ENCODE peak calls at places on chromosomes 13 and 19, in eight cellular contexts. N, D, G, F, T, C, H and M are unnamed samples.

GRCh38 chr19:28103916-28104315 is 1109.0 kb downstream of the UQCRFS1 start:
- DNase-seq in N (no peak), D (no peak), G (no peak), F (no peak), T (no peak), C (no peak), H (no peak), M (no peak)

GRCh38 chr19:52453324-52454094 is at the start of gene ZNF578:
- DNase-seq in N (no peak), D (no peak), G (no peak), F (no peak), T (peak), C (no peak), H (peak), M (peak)

GRCh38 chr19:6491802-6492592 is 10.1 kb downstream of the TUBB4A start:
- DNase-seq in N (no peak), D (no peak), G (peak), F (no peak), T (no peak), C (no peak), H (no peak), M (no peak)

GRCh38 chr19:28307460-28307859 is 905.5 kb downstream of the UQCRFS1 start:
- DNase-seq in N (no peak), D (no peak), G (no peak), F (no peak), T (no peak), C (no peak), H (no peak), M (no peak)

GRCh38 chr19:38852231-38853044 is 2.7 kb upstream of the HNRNPL start:
- DNase-seq in N (peak), D (peak), G (peak), F (peak), T (peak), C (peak), H (peak), M (peak)

GRCh38 chr19:13764821-13765394 is 586 bp downstream of the MRI1 start:
- DNase-seq in N (peak), D (peak), G (no peak), F (peak), T (peak), C (no peak), H (no peak), M (peak)

GRCh38 chr13:95714142-95714832 is 37.3 kb downstream of the DNAJC3 start:
- DNase-seq in N (peak), D (no peak), G (peak), F (no peak), T (no peak), C (peak), H (no peak), M (no peak)

GRCh38 chr13:34696741-34697140 is 245.3 kb upstream of the NBEA start:
- DNase-seq in N (no peak), D (no peak), G (no peak), F (no peak), T (no peak), C (no peak), H (no peak), M (no peak)

GRCh38 chr13:79271616-79272015 is 134.4 kb downstream of the RBM26 start:
- DNase-seq in N (no peak), D (no peak), G (no peak), F (no peak), T (no peak), C (no peak), H (no peak), M (no peak)

GRCh38 chr13:30615851-30616311 is 1.8 kb upstream of the USPL1 start:
- DNase-seq in N (peak), D (no peak), G (peak), F (no peak), T (no peak), C (no peak), H (no peak), M (no peak)

GRCh38 chr19:52734340-52734892 is 428 bp downstream of the ZNF611 start:
- DNase-seq in N (no peak), D (peak), G (peak), F (peak), T (no peak), C (no peak), H (no peak), M (peak)

GRCh38 chr13:47437411-47437810 is 540.6 kb upstream of the HTR2A start:
- DNase-seq in N (no peak), D (no peak), G (no peak), F (no peak), T (no peak), C (no peak), H (no peak), M (no peak)

GRCh38 chr13:105272660-105273631 is 1262.5 kb downstream of the EFNB2 start:
- DNase-seq in N (peak), D (no peak), G (no peak), F (no peak), T (no peak), C (peak), H (no peak), M (no peak)

GRCh38 chr13:84867246-84867645 is 932.0 kb downstream of the SLITRK6 start:
- DNase-seq in N (no peak), D (no peak), G (peak), F (no peak), T (no peak), C (no peak), H (no peak), M (no peak)

GRCh38 chr19:8335343-8336071 is 7.6 kb downstream of the KANK3 start:
- DNase-seq in N (no peak), D (no peak), G (no peak), F (no peak), T (no peak), C (no peak), H (no peak), M (peak)

GRCh38 chr13:83819611-83820010 is 62.7 kb downstream of the SLITRK1 start:
- DNase-seq in N (no peak), D (no peak), G (no peak), F (no peak), T (no peak), C (no peak), H (no peak), M (no peak)

GRCh38 chr13:52405767-52406494 is at the start of gene THSD1:
- DNase-seq in N (peak), D (peak), G (peak), F (no peak), T (peak), C (no peak), H (peak), M (peak)